ENCODE peak calls at places on chromosomes 3 and 15, in five cellular contexts. W is stomach, I is transverse colon, S is esophagus muscularis mucosa, J is HCT116. E is an unnamed sample.

GRCh38 chr3:155323063-155323666 is 29.7 kb upstream of the STRIT1 start:
- DNase-seq in I (peak; percentile 10), J (peak; percentile 68), S (no peak), W (no peak), E (peak; percentile 47)

GRCh38 chr3:46496745-46497555 is 826 bp upstream of the RTP3 start:
- DNase-seq in S (no peak), W (no peak), I (peak; percentile 52), J (no peak), E (no peak)

GRCh38 chr3:67923796-67924195 is 269.4 kb upstream of the SUCLG2 start:
- DNase-seq in J (no peak), I (no peak), S (no peak), W (no peak), E (no peak)

GRCh38 chr3:97658670-97659285 is 105.8 kb upstream of the ARL6 start:
- DNase-seq in W (no peak), I (no peak), J (peak; percentile 8), S (no peak), E (no peak)

GRCh38 chr3:195306359-195306758 is 35.4 kb upstream of the XXYLT1 start:
- DNase-seq in W (no peak), S (no peak), J (no peak), I (no peak), E (no peak)

GRCh38 chr15:55742498-55742926 is 440 bp downstream of the PRTG start:
- DNase-seq in J (no peak), W (no peak), S (peak; percentile 91), I (peak; percentile 13), E (no peak)

GRCh38 chr3:127172670-127173515 is 20.0 kb upstream of the PRR23E start:
- DNase-seq in I (no peak), J (no peak), W (no peak), S (no peak), E (no peak)

GRCh38 chr3:46321461-46322104 is 32.3 kb upstream of the CCR2 start:
- DNase-seq in S (no peak), W (no peak), I (no peak), J (no peak), E (no peak)

GRCh38 chr3:42654331-42655201 is 1.1 kb downstream of the ZBTB47 start:
- DNase-seq in I (peak; percentile 46), J (no peak), W (peak; percentile 42), S (no peak), E (no peak)

GRCh38 chr3:171676600-171677175 is 133.6 kb downstream of the PLD1 start:
- DNase-seq in W (no peak), J (no peak), I (peak; percentile 87), S (no peak), E (no peak)

GRCh38 chr3:160641675-160642330 is 35.2 kb upstream of the ARL14 start:
- DNase-seq in W (no peak), J (no peak), I (no peak), S (no peak), E (no peak)

GRCh38 chr3:65401359-65401810 is 637.3 kb downstream of the MAGI1 start:
- DNase-seq in J (no peak), W (no peak), I (no peak), S (no peak), E (no peak)

GRCh38 chr15:78069052-78069414 is 8.5 kb downstream of the TBC1D2B start:
- DNase-seq in J (no peak), S (no peak), I (no peak), W (no peak), E (no peak)

GRCh38 chr15:52360229-52361203 is 64.9 kb upstream of the MYO5C start:
- DNase-seq in S (no peak), J (no peak), W (no peak), I (no peak), E (no peak)

GRCh38 chr3:134718736-134719135 is 67.9 kb upstream of the KY start:
- DNase-seq in S (peak; percentile 37), W (no peak), J (no peak), I (no peak), E (no peak)

GRCh38 chr3:133367431-133367830 is 32.4 kb upstream of the BFSP2 start:
- DNase-seq in I (no peak), S (peak; percentile 45), W (no peak), J (no peak), E (no peak)

GRCh38 chr3:19898725-19899124 is 35.3 kb downstream of the EFHB start:
- DNase-seq in I (no peak), S (no peak), W (no peak), J (no peak), E (no peak)

GRCh38 chr15:80599359-80599758 is 95.8 kb upstream of the ABHD17C start:
- DNase-seq in S (no peak), I (no peak), J (no peak), W (no peak), E (no peak)

GRCh38 chr15:80953001-80953952 is 36.3 kb downstream of the MESD start:
- DNase-seq in W (no peak), I (no peak), J (no peak), S (no peak), E (no peak)

GRCh38 chr3:186614597-186615483 is 2.0 kb downstream of the AHSG start:
- DNase-seq in S (no peak), W (peak; percentile 83), J (peak; percentile 62), I (peak; percentile 82), E (peak; percentile 67)

GRCh38 chr3:155766206-155766605 is 21.3 kb upstream of the PLCH1 start:
- DNase-seq in S (no peak), J (no peak), W (no peak), I (no peak), E (no peak)

GRCh38 chr3:118936811-118937210 is 97.8 kb downstream of the IGSF11 start:
- DNase-seq in W (no peak), I (no peak), S (no peak), J (no peak), E (no peak)

GRCh38 chr3:61253756-61254155 is 2.5 kb upstream of the FHIT start:
- DNase-seq in S (no peak), I (no peak), W (no peak), J (no peak), E (no peak)

GRCh38 chr3:93973160-93974126 is at the start of gene PROS1:
- DNase-seq in I (peak; percentile 83), W (peak; percentile 69), S (peak; percentile 94), J (peak; percentile 29), E (peak; percentile 65)

GRCh38 chr3:186406669-186407635 is 44.9 kb upstream of the DGKG start:
- DNase-seq in S (no peak), J (no peak), W (no peak), I (peak; percentile 59), E (no peak)

GRCh38 chr15:76503121-76503520 is 166.5 kb downstream of the ISL2 start:
- DNase-seq in S (no peak), I (no peak), J (no peak), W (no peak), E (no peak)

GRCh38 chr15:58222698-58223097 is 84.5 kb downstream of the AQP9 start:
- DNase-seq in J (no peak), S (no peak), I (no peak), W (no peak), E (no peak)

GRCh38 chr15:31399544-31400171 is 73.0 kb downstream of the KLF13 start:
- DNase-seq in I (no peak), S (no peak), W (no peak), J (no peak), E (no peak)

GRCh38 chr15:31398677-31399260 is 72.1 kb downstream of the KLF13 start:
- DNase-seq in W (no peak), S (no peak), I (peak; percentile 66), J (no peak), E (no peak)

GRCh38 chr15:31400222-31400927 is 73.7 kb downstream of the KLF13 start:
- DNase-seq in J (no peak), W (no peak), I (no peak), S (no peak), E (no peak)

GRCh38 chr15:31397851-31398661 is 71.4 kb downstream of the KLF13 start:
- DNase-seq in J (no peak), I (no peak), W (no peak), S (peak; percentile 70), E (peak; percentile 61)

GRCh38 chr15:31396881-31397560 is 70.4 kb downstream of the KLF13 start:
- DNase-seq in S (peak; percentile 96), W (peak; percentile 95), I (peak; percentile 97), J (peak; percentile 66), E (peak; percentile 68)
- TF ChIP-seq POLR2AphosphoS5 in S (peak; percentile 74), W (peak; percentile 26), I (peak; percentile 50), J (no peak), E (peak; percentile 8)

DNA sequence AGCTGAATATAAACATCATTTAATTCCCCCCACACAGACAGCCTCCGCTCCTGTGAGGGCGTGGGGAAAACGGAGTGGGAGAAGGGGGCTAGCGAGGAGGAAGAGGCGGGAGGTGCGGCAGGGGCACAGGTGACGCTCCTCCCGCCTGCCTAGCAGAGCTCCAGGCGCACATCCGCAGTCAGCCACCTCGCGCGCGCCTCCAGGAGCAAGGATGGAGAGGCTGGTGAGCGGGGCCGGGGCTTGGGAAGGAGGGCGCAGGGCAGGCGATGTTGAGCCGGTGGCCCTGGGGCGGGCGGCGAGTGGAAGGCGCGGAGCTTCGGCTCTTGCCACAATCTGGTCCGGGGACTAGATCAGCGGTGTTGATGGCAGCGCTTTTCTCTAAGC is at the start of gene CD200:
- DNase-seq in I (peak; percentile 68), W (peak; percentile 45), J (no peak), S (no peak), E (peak; percentile 51)
- H3K27me3 ChIP-seq in I (peaks cover 4% of the 10 kb centered on the region), W (peaks cover 9% of the 10 kb centered on the region), J (no peaks in the 10 kb centered on the region), S (no peaks in the 10 kb centered on the region), E (no peaks in the 10 kb centered on the region)

GRCh38 chr15:64559243-64559642 is 98.9 kb downstream of the ZNF609 start:
- DNase-seq in I (no peak), W (no peak), J (no peak), S (no peak), E (no peak)

GRCh38 chr15:64560998-64561397 is 100.6 kb downstream of the ZNF609 start:
- DNase-seq in I (no peak), W (no peak), J (no peak), S (no peak), E (no peak)

GRCh38 chr15:64566102-64566501 is 105.7 kb downstream of the ZNF609 start:
- DNase-seq in S (no peak), W (no peak), I (no peak), J (no peak), E (no peak)

GRCh38 chr15:64558460-64559179 is 98.2 kb downstream of the ZNF609 start:
- DNase-seq in S (no peak), W (no peak), I (no peak), J (no peak), E (no peak)

DNA sequence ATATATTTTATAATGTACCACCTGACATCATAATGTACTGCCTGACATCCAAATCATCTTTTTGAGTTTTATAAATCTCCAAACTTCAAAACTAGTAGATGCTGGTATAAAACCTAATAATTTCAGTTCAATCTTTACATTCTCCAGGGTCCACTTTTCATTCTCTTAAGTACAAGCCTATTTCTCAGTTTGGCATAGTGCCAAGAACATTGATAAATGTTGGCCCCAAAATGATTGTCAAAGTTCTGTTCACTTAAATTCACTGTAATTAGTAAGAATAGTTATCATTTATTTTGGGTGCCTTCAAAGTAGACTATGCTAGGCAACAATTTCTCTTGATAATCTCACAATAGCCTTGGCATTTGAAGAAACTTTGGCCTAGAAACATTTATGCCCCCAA is 101.6 kb downstream of the ZNF609 start:
- DNase-seq in J (no peak), I (no peak), W (no peak), S (no peak), E (no peak)
- TF ChIP-seq POLR2AphosphoS5 in J (no peak), I (no peak), W (no peak), S (no peak), E (no peak)

DNA sequence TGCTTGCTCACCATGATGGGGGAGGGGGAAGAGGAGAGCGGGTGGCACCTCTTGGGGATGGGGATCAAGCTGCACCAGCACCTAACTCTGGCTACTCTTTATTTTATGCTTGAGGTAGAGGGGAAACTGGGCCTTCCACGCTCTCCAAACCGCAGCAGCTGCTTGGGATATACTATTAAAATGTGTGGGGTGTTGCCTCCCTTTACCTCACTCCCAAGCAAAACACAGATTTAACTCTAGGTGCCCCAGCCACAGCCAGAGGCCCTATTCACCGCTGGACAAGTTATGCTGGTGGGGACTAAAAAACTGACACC is 5.1 kb upstream of the FOXB1 start:
- DNase-seq in S (no peak), W (no peak), I (no peak), J (no peak), E (no peak)
- H3K27me3 ChIP-seq in S (peaks cover 97% of the 10 kb centered on the region), W (peaks cover 100% of the 10 kb centered on the region), I (peaks cover 100% of the 10 kb centered on the region), J (peaks cover 30% of the 10 kb centered on the region), E (peaks cover 81% of the 10 kb centered on the region)